ENCODE peak calls at places on chromosomes 5 and 9, in nine cellular contexts. X is WERI-Rb-1; J is right atrium auricular region; I is MM.1S; N is cardiac muscle cell; P is neuronal stem cell; H is CD4-positive, alpha-beta memory T cell; Y is HCT116; Z is neural progenitor cell. C is an unnamed sample.

GRCh38 chr9:136668983-136669790 is 6.5 kb downstream of the EGFL7 start:
- DNase-seq in X (no peak), J (no peak), I (no peak), N (peak; percentile 33), P (no peak), H (no peak), Y (no peak), Z (no peak), C (no peak)

GRCh38 chr9:36893148-36893547 is 140.9 kb downstream of the PAX5 start:
- DNase-seq in X (peak; percentile 5), J (no peak), I (no peak), N (no peak), P (no peak), H (no peak), Y (no peak), Z (no peak), C (no peak)

GRCh38 chr5:44774279-44774880 is 34.4 kb upstream of the MRPS30 start:
- DNase-seq in X (no peak), J (no peak), I (peak; percentile 48), N (peak; percentile 71), P (peak; percentile 33), H (peak; percentile 13), Y (peak; percentile 38), Z (peak; percentile 59), C (peak; percentile 10)

GRCh38 chr9:8114826-8115225 is 315.2 kb upstream of the DMAC1 start:
- DNase-seq in X (no peak), J (no peak), I (no peak), N (no peak), P (no peak), H (no peak), Y (no peak), Z (no peak), C (no peak)

GRCh38 chr9:107569171-107569570 is 79.6 kb upstream of the KLF4 start:
- DNase-seq in X (no peak), J (no peak), I (no peak), N (no peak), P (no peak), H (no peak), Y (no peak), Z (no peak), C (no peak)

GRCh38 chr5:490116-491094 is 33.8 kb downstream of the SLC9A3 start:
- DNase-seq in X (no peak), J (no peak), I (no peak), N (no peak), P (no peak), H (no peak), Y (no peak), Z (no peak), C (peak; percentile 73)

GRCh38 chr9:126028746-126029145 is 281.6 kb downstream of the PBX3 start:
- DNase-seq in X (no peak), J (no peak), I (no peak), N (no peak), P (no peak), H (no peak), Y (no peak), Z (no peak), C (no peak)

GRCh38 chr9:136052433-136052880 is 42.6 kb downstream of the NACC2 start:
- DNase-seq in X (no peak), J (no peak), I (no peak), N (no peak), P (no peak), H (no peak), Y (no peak), Z (peak; percentile 60), C (peak; percentile 61)

GRCh38 chr5:117054808-117055398 is 480.3 kb upstream of the SEMA6A start:
- DNase-seq in X (peak; percentile 17), J (no peak), I (no peak), N (no peak), P (no peak), H (no peak), Y (no peak), Z (no peak), C (no peak)

GRCh38 chr9:88691811-88692210 is 156.8 kb downstream of the NXNL2 start:
- DNase-seq in X (no peak), J (no peak), I (no peak), N (peak; percentile 35), P (no peak), H (no peak), Y (no peak), Z (no peak), C (no peak)

GRCh38 chr9:37938121-37938906 is 34.4 kb upstream of the SLC25A51 start:
- DNase-seq in X (peak; percentile 54), J (peak; percentile 77), I (no peak), N (peak; percentile 77), P (no peak), H (no peak), Y (no peak), Z (peak; percentile 37), C (no peak)

GRCh38 chr5:33938507-33938796 is 2.3 kb downstream of the RXFP3 start:
- DNase-seq in X (no peak), J (no peak), I (no peak), N (no peak), P (no peak), H (no peak), Y (no peak), Z (no peak), C (no peak)

GRCh38 chr5:76818844-76819831 is at the start of gene F2RL1:
- DNase-seq in X (peak; percentile 85), J (peak; percentile 62), I (peak; percentile 64), N (peak; percentile 70), P (peak; percentile 57), H (peak; percentile 50), Y (peak; percentile 90), Z (peak; percentile 91), C (peak; percentile 91)

GRCh38 chr9:79129865-79130480 is 441.8 kb upstream of the TLE4 start:
- DNase-seq in X (peak; percentile 55), J (no peak), I (peak; percentile 27), N (peak; percentile 72), P (peak; percentile 27), H (no peak), Y (peak; percentile 7), Z (peak; percentile 54), C (no peak)

GRCh38 chr5:37831821-37832524 is 7.9 kb downstream of the GDNF start:
- DNase-seq in X (no peak), J (no peak), I (no peak), N (no peak), P (no peak), H (no peak), Y (no peak), Z (no peak), C (no peak)

GRCh38 chr5:123844873-123845272 is 332.9 kb downstream of the CSNK1G3 start:
- DNase-seq in X (no peak), J (no peak), I (no peak), N (peak; percentile 28), P (no peak), H (no peak), Y (no peak), Z (no peak), C (no peak)

GRCh38 chr9:90783552-90783951 is 18.1 kb upstream of the SYK start:
- DNase-seq in X (no peak), J (no peak), I (no peak), N (no peak), P (no peak), H (no peak), Y (no peak), Z (no peak), C (no peak)
- H3K27ac ChIP-seq in X (no peak overlapping the region), J (no peak overlapping the region), I (no peak overlapping the region), N (no peak overlapping the region), P (no peak overlapping the region), H (no peak overlapping the region), Y (no peak overlapping the region), Z (no peak overlapping the region), C (no peak overlapping the region)

DNA sequence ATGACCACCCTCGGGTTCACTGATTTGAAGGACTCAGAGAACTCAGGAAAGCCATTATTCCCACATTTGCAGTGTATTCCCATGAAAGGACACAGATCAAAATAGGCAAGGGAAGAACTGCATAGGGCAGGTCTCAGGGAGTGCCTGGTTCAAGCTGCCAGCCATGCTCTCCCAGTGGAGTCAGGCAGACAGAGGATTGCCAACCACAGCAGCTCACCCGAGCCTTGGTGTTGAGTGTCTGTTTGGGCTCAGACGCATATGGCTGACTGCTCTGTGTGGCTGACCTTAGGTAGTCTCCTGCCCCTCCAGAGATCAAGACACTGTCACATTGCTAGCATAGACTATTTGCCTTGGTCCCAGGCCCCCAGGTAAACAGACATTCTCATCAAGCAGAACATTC is 115.8 kb upstream of the OTULINL start:
- DNase-seq in X (no peak), J (no peak), I (no peak), N (no peak), P (no peak), H (no peak), Y (no peak), Z (no peak), C (no peak)
- H3K27ac ChIP-seq in X (no peak overlapping the region), J (no peak overlapping the region), I (no peak overlapping the region), N (no peak overlapping the region), P (no peak overlapping the region), H (no peak overlapping the region), Y (no peak overlapping the region), Z (no peak overlapping the region), C (no peak overlapping the region)

DNA sequence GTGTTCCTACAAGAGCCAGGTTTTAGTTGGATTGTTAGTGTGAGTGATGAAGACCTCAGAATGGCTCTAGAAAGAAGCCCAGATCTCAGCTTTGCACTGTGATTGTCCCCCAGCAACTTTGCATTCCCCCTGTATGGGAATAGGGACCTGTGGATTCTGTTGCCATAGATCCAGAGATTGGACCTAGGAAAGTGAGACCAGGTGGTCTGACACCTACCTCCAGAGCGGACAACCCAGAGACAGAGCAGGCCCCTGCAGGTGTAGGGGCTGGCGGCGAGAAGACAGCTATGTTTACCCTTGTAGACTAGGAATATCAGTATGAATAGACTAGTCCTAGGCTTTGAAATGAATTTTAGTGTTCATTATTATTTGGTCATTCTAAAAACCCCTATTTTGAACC is 53.6 kb downstream of the IRF1 start:
- DNase-seq in X (no peak), J (peak; percentile 42), I (no peak), N (no peak), P (no peak), H (no peak), Y (no peak), Z (no peak), C (no peak)
- H3K27ac ChIP-seq in X (no peak overlapping the region), J (peak overlapping the region; percentile 71), I (peak overlapping the region; percentile 63), N (no peak overlapping the region), P (no peak overlapping the region), H (peak overlapping the region; percentile 60), Y (no peak overlapping the region), Z (no peak overlapping the region), C (no peak overlapping the region)

GRCh38 chr5:133120156-133120750 is 68.4 kb downstream of the HSPA4 start:
- DNase-seq in X (no peak), J (peak; percentile 50), I (no peak), N (no peak), P (no peak), H (no peak), Y (no peak), Z (no peak), C (no peak)

GRCh38 chr5:133118741-133119140 is 66.9 kb downstream of the HSPA4 start:
- DNase-seq in X (no peak), J (peak; percentile 9), I (no peak), N (no peak), P (no peak), H (no peak), Y (no peak), Z (no peak), C (no peak)

GRCh38 chr5:133117930-133118445 is 66.2 kb downstream of the HSPA4 start:
- DNase-seq in X (no peak), J (peak; percentile 38), I (no peak), N (no peak), P (no peak), H (no peak), Y (no peak), Z (no peak), C (no peak)

GRCh38 chr5:133121080-133121479 is 69.3 kb downstream of the HSPA4 start:
- DNase-seq in X (no peak), J (no peak), I (no peak), N (no peak), P (no peak), H (no peak), Y (no peak), Z (no peak), C (no peak)

GRCh38 chr5:133119233-133119711 is 67.5 kb downstream of the HSPA4 start:
- DNase-seq in X (peak; percentile 78), J (peak; percentile 42), I (no peak), N (no peak), P (no peak), H (no peak), Y (no peak), Z (no peak), C (no peak)
- H3K27ac ChIP-seq in X (peak overlapping the region; percentile 60), J (no peak overlapping the region), I (no peak overlapping the region), N (no peak overlapping the region), P (no peak overlapping the region), H (no peak overlapping the region), Y (no peak overlapping the region), Z (no peak overlapping the region), C (no peak overlapping the region)

C was measured in pancreas.